ENCODE peak calls at places on chromosome 10, in five cellular contexts. One of them, this sample, is unnamed.

GRCh38 chr10:132579027-132579859 is 41.7 kb downstream of the INPP5A start:
- DNase-seq in activated CD4-positive, CD25-positive, alpha-beta regulatory T cell: no peak
- DNase-seq in activated T-cell treated with anti-CD3 and anti-CD28 coated beads, Interleukin-2, amount 50 U/mL, for 72 hours: no peak
- DNase-seq in sciatic nerve: no peak
- DNase-seq in left ventricle myocardium superior: no peak
- DNase-seq in this sample: no peak

GRCh38 chr10:3828404-3829192 is 43.6 kb upstream of the KLF6 start:
- DNase-seq in sciatic nerve: no peak
- DNase-seq in activated T-cell treated with anti-CD3 and anti-CD28 coated beads, Interleukin-2, amount 50 U/mL, for 72 hours: no peak
- DNase-seq in activated CD4-positive, CD25-positive, alpha-beta regulatory T cell: no peak
- DNase-seq in left ventricle myocardium superior: no peak
- DNase-seq in this sample: peak

GRCh38 chr10:5736591-5736990 is 52.0 kb downstream of the TASOR2 start:
- DNase-seq in activated T-cell treated with anti-CD3 and anti-CD28 coated beads, Interleukin-2, amount 50 U/mL, for 72 hours: no peak
- DNase-seq in activated CD4-positive, CD25-positive, alpha-beta regulatory T cell: no peak
- DNase-seq in sciatic nerve: no peak
- DNase-seq in left ventricle myocardium superior: no peak
- DNase-seq in this sample: no peak

GRCh38 chr10:52187521-52188258 is 126.4 kb upstream of the DKK1 start:
- DNase-seq in activated CD4-positive, CD25-positive, alpha-beta regulatory T cell: no peak
- DNase-seq in sciatic nerve: no peak
- DNase-seq in activated T-cell treated with anti-CD3 and anti-CD28 coated beads, Interleukin-2, amount 50 U/mL, for 72 hours: no peak
- DNase-seq in left ventricle myocardium superior: no peak
- DNase-seq in this sample: no peak

GRCh38 chr10:7417103-7417623 is 6.3 kb upstream of the SFMBT2 start:
- DNase-seq in activated CD4-positive, CD25-positive, alpha-beta regulatory T cell: no peak
- DNase-seq in activated T-cell treated with anti-CD3 and anti-CD28 coated beads, Interleukin-2, amount 50 U/mL, for 72 hours: no peak
- DNase-seq in left ventricle myocardium superior: no peak
- DNase-seq in sciatic nerve: no peak
- DNase-seq in this sample: peak

GRCh38 chr10:117087521-117087920 is 50.5 kb downstream of the VAX1 start:
- DNase-seq in activated CD4-positive, CD25-positive, alpha-beta regulatory T cell: no peak
- DNase-seq in sciatic nerve: no peak
- DNase-seq in left ventricle myocardium superior: no peak
- DNase-seq in activated T-cell treated with anti-CD3 and anti-CD28 coated beads, Interleukin-2, amount 50 U/mL, for 72 hours: no peak
- DNase-seq in this sample: no peak

GRCh38 chr10:58952747-58953466 is 223.5 kb upstream of the PHYHIPL start:
- DNase-seq in sciatic nerve: peak
- DNase-seq in left ventricle myocardium superior: no peak
- DNase-seq in activated T-cell treated with anti-CD3 and anti-CD28 coated beads, Interleukin-2, amount 50 U/mL, for 72 hours: no peak
- DNase-seq in activated CD4-positive, CD25-positive, alpha-beta regulatory T cell: no peak
- DNase-seq in this sample: peak

GRCh38 chr10:55091691-55092328 is 290.8 kb upstream of the PCDH15 start:
- DNase-seq in sciatic nerve: no peak
- DNase-seq in activated T-cell treated with anti-CD3 and anti-CD28 coated beads, Interleukin-2, amount 50 U/mL, for 72 hours: no peak
- DNase-seq in activated CD4-positive, CD25-positive, alpha-beta regulatory T cell: no peak
- DNase-seq in left ventricle myocardium superior: no peak
- DNase-seq in this sample: no peak

GRCh38 chr10:125871341-125871740 is 9.8 kb downstream of the DHX32 start:
- DNase-seq in activated T-cell treated with anti-CD3 and anti-CD28 coated beads, Interleukin-2, amount 50 U/mL, for 72 hours: no peak
- DNase-seq in left ventricle myocardium superior: no peak
- DNase-seq in activated CD4-positive, CD25-positive, alpha-beta regulatory T cell: no peak
- DNase-seq in sciatic nerve: no peak
- DNase-seq in this sample: no peak

GRCh38 chr10:87635498-87636312 is 24.0 kb upstream of the PAPSS2 start:
- DNase-seq in sciatic nerve: no peak
- DNase-seq in activated CD4-positive, CD25-positive, alpha-beta regulatory T cell: no peak
- DNase-seq in left ventricle myocardium superior: no peak
- DNase-seq in activated T-cell treated with anti-CD3 and anti-CD28 coated beads, Interleukin-2, amount 50 U/mL, for 72 hours: peak
- DNase-seq in this sample: peak

GRCh38 chr10:104680467-104681401 is 39.6 kb downstream of the SORCS3 start:
- DNase-seq in left ventricle myocardium superior: peak
- DNase-seq in activated T-cell treated with anti-CD3 and anti-CD28 coated beads, Interleukin-2, amount 50 U/mL, for 72 hours: no peak
- DNase-seq in sciatic nerve: no peak
- DNase-seq in activated CD4-positive, CD25-positive, alpha-beta regulatory T cell: no peak
- DNase-seq in this sample: no peak

GRCh38 chr10:97321807-97322195 is 2.7 kb downstream of the FRAT1 start:
- DNase-seq in left ventricle myocardium superior: no peak
- DNase-seq in sciatic nerve: no peak
- DNase-seq in activated CD4-positive, CD25-positive, alpha-beta regulatory T cell: no peak
- DNase-seq in activated T-cell treated with anti-CD3 and anti-CD28 coated beads, Interleukin-2, amount 50 U/mL, for 72 hours: no peak
- DNase-seq in this sample: no peak

GRCh38 chr10:60569681-60570080 is 180.0 kb upstream of the ANK3 start:
- DNase-seq in sciatic nerve: no peak
- DNase-seq in activated T-cell treated with anti-CD3 and anti-CD28 coated beads, Interleukin-2, amount 50 U/mL, for 72 hours: no peak
- DNase-seq in left ventricle myocardium superior: no peak
- DNase-seq in activated CD4-positive, CD25-positive, alpha-beta regulatory T cell: no peak
- DNase-seq in this sample: no peak

GRCh38 chr10:25934673-25935139 is 677 bp downstream of the MYO3A start:
- DNase-seq in activated T-cell treated with anti-CD3 and anti-CD28 coated beads, Interleukin-2, amount 50 U/mL, for 72 hours: peak
- DNase-seq in activated CD4-positive, CD25-positive, alpha-beta regulatory T cell: no peak
- DNase-seq in sciatic nerve: no peak
- DNase-seq in left ventricle myocardium superior: no peak
- DNase-seq in this sample: no peak

GRCh38 chr10:111756541-111757061 is 427.0 kb downstream of the GPAM start:
- DNase-seq in activated T-cell treated with anti-CD3 and anti-CD28 coated beads, Interleukin-2, amount 50 U/mL, for 72 hours: peak
- DNase-seq in sciatic nerve: peak
- DNase-seq in activated CD4-positive, CD25-positive, alpha-beta regulatory T cell: no peak
- DNase-seq in left ventricle myocardium superior: peak
- DNase-seq in this sample: peak

GRCh38 chr10:72329290-72330058 is 25.2 kb downstream of the DNAJB12 start:
- DNase-seq in activated T-cell treated with anti-CD3 and anti-CD28 coated beads, Interleukin-2, amount 50 U/mL, for 72 hours: no peak
- DNase-seq in left ventricle myocardium superior: no peak
- DNase-seq in activated CD4-positive, CD25-positive, alpha-beta regulatory T cell: no peak
- DNase-seq in sciatic nerve: peak
- DNase-seq in this sample: peak

GRCh38 chr10:76547352-76547972 is 1090.1 kb downstream of the KCNMA1 start:
- DNase-seq in activated T-cell treated with anti-CD3 and anti-CD28 coated beads, Interleukin-2, amount 50 U/mL, for 72 hours: peak
- DNase-seq in activated CD4-positive, CD25-positive, alpha-beta regulatory T cell: no peak
- DNase-seq in sciatic nerve: peak
- DNase-seq in left ventricle myocardium superior: peak
- DNase-seq in this sample: peak

GRCh38 chr10:96664563-96664962 is 55.8 kb downstream of the PIK3AP1 start:
- DNase-seq in activated T-cell treated with anti-CD3 and anti-CD28 coated beads, Interleukin-2, amount 50 U/mL, for 72 hours: no peak
- DNase-seq in sciatic nerve: no peak
- DNase-seq in left ventricle myocardium superior: no peak
- DNase-seq in activated CD4-positive, CD25-positive, alpha-beta regulatory T cell: no peak
- DNase-seq in this sample: no peak

GRCh38 chr10:80289451-80290287 is at the start of gene MAT1A:
- DNase-seq in sciatic nerve: no peak
- DNase-seq in left ventricle myocardium superior: no peak
- DNase-seq in activated CD4-positive, CD25-positive, alpha-beta regulatory T cell: no peak
- DNase-seq in activated T-cell treated with anti-CD3 and anti-CD28 coated beads, Interleukin-2, amount 50 U/mL, for 72 hours: no peak
- DNase-seq in this sample: no peak

GRCh38 chr10:131724891-131725735 is 175.7 kb upstream of the PPP2R2D start:
- DNase-seq in activated CD4-positive, CD25-positive, alpha-beta regulatory T cell: no peak
- DNase-seq in activated T-cell treated with anti-CD3 and anti-CD28 coated beads, Interleukin-2, amount 50 U/mL, for 72 hours: no peak
- DNase-seq in sciatic nerve: peak
- DNase-seq in left ventricle myocardium superior: no peak
- DNase-seq in this sample: no peak

GRCh38 chr10:47450442-47450841 is 33.5 kb downstream of the ANXA8 start:
- DNase-seq in activated CD4-positive, CD25-positive, alpha-beta regulatory T cell: no peak
- DNase-seq in activated T-cell treated with anti-CD3 and anti-CD28 coated beads, Interleukin-2, amount 50 U/mL, for 72 hours: no peak
- DNase-seq in sciatic nerve: no peak
- DNase-seq in left ventricle myocardium superior: no peak
- DNase-seq in this sample: no peak

GRCh38 chr10:114404171-114405010 is at the start of gene AFAP1L2:
- DNase-seq in sciatic nerve: no peak
- DNase-seq in left ventricle myocardium superior: peak
- DNase-seq in activated T-cell treated with anti-CD3 and anti-CD28 coated beads, Interleukin-2, amount 50 U/mL, for 72 hours: no peak
- DNase-seq in activated CD4-positive, CD25-positive, alpha-beta regulatory T cell: no peak
- DNase-seq in this sample: no peak

GRCh38 chr10:32437334-32437733 is 8.6 kb upstream of the CCDC7 start:
- DNase-seq in sciatic nerve: no peak
- DNase-seq in activated CD4-positive, CD25-positive, alpha-beta regulatory T cell: no peak
- DNase-seq in left ventricle myocardium superior: no peak
- DNase-seq in activated T-cell treated with anti-CD3 and anti-CD28 coated beads, Interleukin-2, amount 50 U/mL, for 72 hours: no peak
- DNase-seq in this sample: no peak

GRCh38 chr10:118979661-118980060 is 49.9 kb upstream of the NANOS1 start:
- DNase-seq in left ventricle myocardium superior: no peak
- DNase-seq in activated CD4-positive, CD25-positive, alpha-beta regulatory T cell: no peak
- DNase-seq in sciatic nerve: no peak
- DNase-seq in activated T-cell treated with anti-CD3 and anti-CD28 coated beads, Interleukin-2, amount 50 U/mL, for 72 hours: no peak
- DNase-seq in this sample: no peak

GRCh38 chr10:46297406-46298204 is 10.8 kb downstream of the ANTXRL start:
- DNase-seq in sciatic nerve: no peak
- DNase-seq in activated T-cell treated with anti-CD3 and anti-CD28 coated beads, Interleukin-2, amount 50 U/mL, for 72 hours: peak
- DNase-seq in activated CD4-positive, CD25-positive, alpha-beta regulatory T cell: no peak
- DNase-seq in left ventricle myocardium superior: no peak
- DNase-seq in this sample: peak

GRCh38 chr10:95281206-95281605 is 9.6 kb downstream of the PDLIM1 start:
- DNase-seq in left ventricle myocardium superior: no peak
- DNase-seq in sciatic nerve: no peak
- DNase-seq in activated T-cell treated with anti-CD3 and anti-CD28 coated beads, Interleukin-2, amount 50 U/mL, for 72 hours: no peak
- DNase-seq in activated CD4-positive, CD25-positive, alpha-beta regulatory T cell: no peak
- DNase-seq in this sample: no peak

GRCh38 chr10:114607358-114607998 is 50.6 kb downstream of the ABLIM1 start:
- DNase-seq in left ventricle myocardium superior: no peak
- DNase-seq in sciatic nerve: no peak
- DNase-seq in activated T-cell treated with anti-CD3 and anti-CD28 coated beads, Interleukin-2, amount 50 U/mL, for 72 hours: no peak
- DNase-seq in activated CD4-positive, CD25-positive, alpha-beta regulatory T cell: no peak
- DNase-seq in this sample: no peak